ENCODE peak calls at places on chromosomes 3 and 15, in eight cellular contexts. N, V, A, Y, H, K, X and S are unnamed samples. For H3K27me3, the result is how much of the 10 kb centered on the place peaks cover.

GRCh38 chr15:69398541-69398940 is 15.6 kb upstream of the KIF23 start:
- DNase-seq in N (no peak), V (no peak), A (no peak), Y (no peak), H (no peak), K (no peak), X (no peak), S (no peak)

GRCh38 chr3:46897829-46898320 is 20.4 kb downstream of the PTH1R start:
- DNase-seq in N (no peak), V (no peak), A (peak), Y (no peak), H (no peak), K (no peak), X (no peak), S (no peak)

GRCh38 chr3:144756704-144757440 is 785.2 kb downstream of the DIPK2A start:
- DNase-seq in N (no peak), V (no peak), A (peak), Y (no peak), H (no peak), K (no peak), X (no peak), S (no peak)

GRCh38 chr15:101434032-101434920 is 55.2 kb downstream of the PCSK6 start:
- DNase-seq in N (no peak), V (no peak), A (no peak), Y (no peak), H (no peak), K (no peak), X (no peak), S (no peak)

GRCh38 chr3:71070497-71071465 is 512.7 kb downstream of the FOXP1 start:
- DNase-seq in N (no peak), V (no peak), A (peak), Y (no peak), H (no peak), K (no peak), X (no peak), S (peak)

GRCh38 chr3:32457971-32458471 is 44.6 kb downstream of the CMTM6 start:
- DNase-seq in N (no peak), V (no peak), A (no peak), Y (no peak), H (no peak), K (peak), X (no peak), S (no peak)

GRCh38 chr15:23565395-23566069 is at the start of gene MKRN3:
- DNase-seq in N (peak), V (peak), A (peak), Y (no peak), H (no peak), K (no peak), X (no peak), S (no peak)

GRCh38 chr15:81002254-81003022 is 1.7 kb downstream of the TLNRD1 start:
- DNase-seq in N (peak), V (peak), A (peak), Y (no peak), H (no peak), K (no peak), X (no peak), S (no peak)

GRCh38 chr3:10762116-10762515 is 53.9 kb upstream of the SLC6A11 start:
- DNase-seq in N (no peak), V (no peak), A (no peak), Y (no peak), H (no peak), K (no peak), X (no peak), S (no peak)

GRCh38 chr3:10758304-10759037 is 57.6 kb upstream of the SLC6A11 start:
- DNase-seq in N (peak), V (peak), A (no peak), Y (peak), H (peak), K (peak), X (peak), S (peak)

GRCh38 chr3:10759495-10759894 is 56.5 kb upstream of the SLC6A11 start:
- DNase-seq in N (no peak), V (no peak), A (no peak), Y (no peak), H (no peak), K (no peak), X (no peak), S (no peak)

GRCh38 chr3:10761583-10761982 is 54.4 kb upstream of the SLC6A11 start:
- DNase-seq in N (no peak), V (no peak), A (no peak), Y (no peak), H (no peak), K (no peak), X (no peak), S (no peak)

DNA sequence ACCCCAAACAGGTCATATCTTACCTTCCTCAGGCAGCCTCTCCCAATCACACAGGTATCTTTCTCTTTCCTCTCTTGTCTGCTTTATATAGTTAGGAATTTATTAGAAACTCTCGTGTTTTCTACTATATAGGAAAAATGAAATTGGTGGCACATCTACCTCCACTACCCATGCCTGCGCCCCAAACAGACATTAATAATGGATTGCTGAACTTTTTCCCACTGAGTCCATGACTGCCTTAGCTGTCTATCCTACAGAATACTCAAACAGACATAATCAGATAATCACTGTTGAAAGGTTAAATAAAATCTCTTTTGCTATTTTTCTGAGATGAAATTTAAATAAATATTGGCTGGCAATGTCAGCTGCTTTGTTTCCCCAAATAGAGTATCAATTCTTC is 55.8 kb upstream of the SLC6A11 start:
- DNase-seq in N (no peak), V (no peak), A (no peak), Y (no peak), H (no peak), K (no peak), X (no peak), S (no peak)
- H3K27me3 ChIP-seq in N (under half), V (under half), A (under half), Y (under half), H (under half), K (under half), X (under half), S (under half)

GRCh38 chr3:196193738-196194541 is 17.3 kb downstream of the ZDHHC19 start:
- DNase-seq in N (peak), V (peak), A (no peak), Y (no peak), H (no peak), K (peak), X (peak), S (no peak)
- TF ChIP-seq POLR2A in N (peak), V (no peak), A (no peak), Y (no peak), H (no peak), K (no peak), X (no peak), S (no peak)

GRCh38 chr3:11757929-11758328 is 88.8 kb downstream of the TAMM41 start:
- DNase-seq in N (no peak), V (no peak), A (no peak), Y (no peak), H (no peak), K (no peak), X (no peak), S (no peak)
- H3K27me3 ChIP-seq in N (under half), V (under half), A (under half), Y (under half), H (under half), K (under half), X (under half), S (under half)

DNA sequence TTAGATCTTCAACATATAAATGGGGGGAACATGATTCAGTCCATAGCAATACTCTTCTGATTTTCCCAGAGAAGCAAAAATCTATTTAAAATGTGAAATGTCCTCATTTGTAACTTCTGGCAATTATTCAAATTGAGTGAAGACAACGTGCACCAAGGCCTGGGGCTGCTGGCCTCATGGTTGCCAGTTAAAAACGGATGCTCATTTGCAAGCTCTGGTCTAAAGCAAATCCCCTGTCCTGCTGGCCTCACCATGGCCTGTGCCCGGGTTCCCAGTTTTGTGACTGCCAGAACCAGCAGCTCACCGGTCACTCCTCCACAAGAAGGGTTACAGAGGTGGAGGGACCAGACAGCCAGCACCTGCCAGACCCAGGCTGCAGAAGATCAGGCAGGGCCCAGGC is 8.2 kb downstream of the POMGNT2 start:
- DNase-seq in N (no peak), V (no peak), A (no peak), Y (no peak), H (no peak), K (no peak), X (no peak), S (no peak)
- TF ChIP-seq POLR2A in N (no peak), V (no peak), A (no peak), Y (no peak), H (no peak), K (no peak), X (no peak), S (no peak)

GRCh38 chr3:186165331-186165730 is 56.4 kb upstream of the ETV5 start:
- DNase-seq in N (no peak), V (no peak), A (no peak), Y (no peak), H (no peak), K (no peak), X (no peak), S (no peak)
- H3K27me3 ChIP-seq in N (under half), V (under half), A (under half), Y (under half), H (under half), K (under half), X (under half), S (under half)

DNA sequence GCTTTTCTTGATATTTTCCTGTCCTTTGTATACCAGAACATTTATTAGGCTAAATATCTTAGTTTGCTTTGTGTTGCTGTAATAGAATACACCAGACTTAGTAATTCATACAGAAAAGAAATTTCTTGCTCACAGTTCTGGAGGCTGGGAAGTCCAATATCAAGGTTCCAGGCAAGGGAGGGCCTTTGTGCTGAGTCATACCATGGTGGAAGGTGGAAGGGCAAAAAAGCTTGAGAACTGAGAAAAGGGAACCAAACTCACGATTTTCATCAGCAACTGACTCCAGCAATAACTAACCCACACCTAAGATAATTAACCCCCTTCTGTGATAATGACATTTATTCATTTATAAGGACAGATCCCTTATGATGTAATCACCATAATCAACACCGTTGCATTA is 496.9 kb upstream of the SUCLG2 start:
- DNase-seq in N (no peak), V (no peak), A (no peak), Y (no peak), H (no peak), K (no peak), X (no peak), S (no peak)
- TF ChIP-seq POLR2A in N (no peak), V (no peak), A (no peak), Y (no peak), H (no peak), K (no peak), X (no peak), S (no peak)

GRCh38 chr3:10824468-10824867 is 8.4 kb downstream of the SLC6A11 start:
- DNase-seq in N (no peak), V (no peak), A (no peak), Y (no peak), H (no peak), K (no peak), X (no peak), S (no peak)
- H3K27me3 ChIP-seq in N (under half), V (under half), A (under half), Y (under half), H (under half), K (under half), X (under half), S (under half)

DNA sequence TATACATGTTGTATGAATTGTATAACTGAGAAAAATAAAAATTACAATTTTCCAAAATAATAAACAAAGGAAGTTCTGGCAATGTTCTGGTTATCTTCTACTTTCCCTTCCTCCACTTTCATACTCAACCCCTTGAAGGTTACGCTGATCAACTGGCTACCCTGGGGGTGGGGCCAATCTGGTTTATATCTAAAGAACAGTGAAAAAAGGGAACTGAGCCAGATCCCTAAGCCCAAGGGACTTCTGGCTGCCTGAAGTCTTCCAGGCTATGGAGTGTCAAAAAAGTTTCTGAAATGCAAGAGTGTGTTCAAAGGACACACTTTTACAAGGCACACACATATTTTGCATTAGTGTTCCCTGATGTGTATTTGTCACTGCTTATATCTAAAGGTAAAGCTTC is 591.9 kb downstream of the ROBO1 start:
- DNase-seq in N (no peak), V (no peak), A (no peak), Y (no peak), H (no peak), K (no peak), X (no peak), S (no peak)
- TF ChIP-seq POLR2A in N (no peak), V (no peak), A (no peak), Y (no peak), H (no peak), K (no peak), X (no peak), S (no peak)